ENCODE peak calls at places on chromosome 13, in seven cellular contexts. W, H, E, G, B, K and Q are unnamed samples.

GRCh38 chr13:20348645-20349408 is 116.7 kb upstream of the GJB6 start:
- DNase-seq in W (no peak), H (no peak), E (no peak), G (no peak), B (no peak), K (no peak), Q (no peak)

GRCh38 chr13:50127017-50127725 is 111.9 kb downstream of the KCNRG start:
- DNase-seq in W (peak; percentile 52), H (no peak), E (no peak), G (no peak), B (no peak), K (peak; percentile 79), Q (no peak)

GRCh38 chr13:33925563-33925962 is 107.6 kb downstream of the RFC3 start:
- DNase-seq in W (no peak), H (no peak), E (no peak), G (no peak), B (no peak), K (no peak), Q (no peak)

GRCh38 chr13:48066310-48066989 is 28.5 kb downstream of the MED4 start:
- DNase-seq in W (no peak), H (no peak), E (no peak), G (peak; percentile 65), B (peak; percentile 30), K (no peak), Q (no peak)

GRCh38 chr13:50386527-50387123 is 371.4 kb downstream of the KCNRG start:
- DNase-seq in W (no peak), H (peak; percentile 42), E (peak; percentile 77), G (no peak), B (no peak), K (no peak), Q (no peak)

GRCh38 chr13:101157261-101157660 is 259.0 kb downstream of the NALCN start:
- DNase-seq in W (no peak), H (no peak), E (no peak), G (peak; percentile 18), B (no peak), K (no peak), Q (no peak)

GRCh38 chr13:44854264-44855060 is 134.8 kb downstream of the NUFIP1 start:
- DNase-seq in W (peak; percentile 64), H (no peak), E (no peak), G (no peak), B (no peak), K (peak; percentile 85), Q (no peak)

GRCh38 chr13:40402931-40403412 is 263.5 kb downstream of the FOXO1 start:
- DNase-seq in W (no peak), H (no peak), E (peak; percentile 45), G (no peak), B (no peak), K (no peak), Q (no peak)

GRCh38 chr13:24097064-24097463 is 63.5 kb upstream of the SPATA13 start:
- DNase-seq in W (no peak), H (no peak), E (peak; percentile 38), G (no peak), B (no peak), K (no peak), Q (no peak)

GRCh38 chr13:50107205-50107604 is 92.0 kb downstream of the KCNRG start:
- DNase-seq in W (no peak), H (no peak), E (no peak), G (no peak), B (no peak), K (no peak), Q (no peak)

GRCh38 chr13:66362485-66362884 is 867.7 kb downstream of the PCDH9 start:
- DNase-seq in W (no peak), H (no peak), E (no peak), G (no peak), B (no peak), K (no peak), Q (no peak)